ENCODE peak calls at places on chromosomes 13 and 19, in four cellular contexts. T, V, K and F are unnamed samples.

GRCh38 chr19:37303591-37304171 is 67.2 kb upstream of the ZNF527 start:
- DNase-seq in T (no peak), V (no peak), K (no peak), F (no peak)

GRCh38 chr13:109569938-109570711 is 216.3 kb downstream of the IRS2 start:
- DNase-seq in T (no peak), V (peak; percentile 19), K (no peak), F (peak; percentile 81)

GRCh38 chr19:46980756-46981155 is 38.9 kb upstream of the NPAS1 start:
- DNase-seq in T (no peak), V (no peak), K (no peak), F (no peak)

GRCh38 chr13:112826565-112826964 is 136.7 kb downstream of the ATP11A start:
- DNase-seq in T (no peak), V (no peak), K (no peak), F (no peak)

GRCh38 chr13:98482476-98483444 is 94.1 kb downstream of the STK24 start:
- DNase-seq in T (no peak), V (peak; percentile 59), K (no peak), F (no peak)

GRCh38 chr19:40191836-40192646 is 815 bp downstream of the MAP3K10 start:
- DNase-seq in T (no peak), V (peak; percentile 37), K (no peak), F (no peak)

GRCh38 chr13:21333186-21333585 is 125.9 kb downstream of the ZDHHC20 start:
- DNase-seq in T (no peak), V (no peak), K (no peak), F (no peak)

GRCh38 chr19:53907193-53907581 is 1.9 kb upstream of the CACNG7 start:
- DNase-seq in T (no peak), V (no peak), K (no peak), F (no peak)

GRCh38 chr19:21498651-21499050 is 6.8 kb upstream of the ZNF429 start:
- DNase-seq in T (no peak), V (no peak), K (no peak), F (no peak)

GRCh38 chr19:39408392-39409206 is 2.0 kb downstream of the ZFP36 start:
- DNase-seq in T (no peak), V (no peak), K (no peak), F (no peak)

GRCh38 chr19:45568732-45569131 is 15.9 kb downstream of the OPA3 start:
- DNase-seq in T (no peak), V (no peak), K (no peak), F (no peak)

GRCh38 chr13:113666951-113667701 is at the start of gene GRK1:
- DNase-seq in T (no peak), V (no peak), K (peak; percentile 28), F (no peak)

GRCh38 chr13:99981115-99982020 is at the start of gene ZIC2:
- DNase-seq in T (no peak), V (peak; percentile 96), K (no peak), F (no peak)

GRCh38 chr13:22121340-22121739 is 450.5 kb downstream of the FGF9 start:
- DNase-seq in T (no peak), V (no peak), K (no peak), F (no peak)

GRCh38 chr13:50626031-50626643 is 217.4 kb downstream of the DLEU7 start:
- DNase-seq in T (no peak), V (peak; percentile 76), K (no peak), F (no peak)

GRCh38 chr13:46041335-46041934 is 11.1 kb downstream of the ZC3H13 start:
- DNase-seq in T (no peak), V (no peak), K (no peak), F (no peak)

GRCh38 chr13:73140804-73141203 is 82.0 kb downstream of the KLF5 start:
- DNase-seq in T (no peak), V (no peak), K (no peak), F (no peak)

GRCh38 chr19:50475101-50475568 is 1.2 kb upstream of the EMC10 start:
- DNase-seq in T (no peak), V (no peak), K (no peak), F (no peak)

GRCh38 chr13:111665691-111666095 is 345.3 kb downstream of the TEX29 start:
- DNase-seq in T (no peak), V (no peak), K (no peak), F (no peak)

GRCh38 chr13:98252931-98253470 is 75.9 kb upstream of the RNF113B start:
- DNase-seq in T (no peak), V (no peak), K (peak; percentile 53), F (no peak)

GRCh38 chr19:48735031-48735615 is 5.3 kb downstream of the RASIP1 start:
- DNase-seq in T (no peak), V (peak; percentile 44), K (peak; percentile 86), F (no peak)

GRCh38 chr13:34886987-34887386 is 55.1 kb upstream of the NBEA start:
- DNase-seq in T (no peak), V (no peak), K (no peak), F (no peak)

GRCh38 chr19:48619692-48620565 is 623 bp downstream of the SPHK2 start:
- DNase-seq in T (no peak), V (no peak), K (no peak), F (no peak)

GRCh38 chr13:113642563-113642962 is 15.4 kb downstream of the ATP4B start:
- DNase-seq in T (no peak), V (no peak), K (no peak), F (no peak)

GRCh38 chr13:51222510-51223283 is 499 bp downstream of the FAM124A start:
- DNase-seq in T (no peak), V (peak; percentile 26), K (no peak), F (no peak)

GRCh38 chr13:48156466-48156865 is 61.6 kb upstream of the MED4 start:
- DNase-seq in T (no peak), V (peak; percentile 77), K (no peak), F (no peak)

GRCh38 chr13:73412933-73413332 is 354.1 kb downstream of the KLF5 start:
- DNase-seq in T (no peak), V (no peak), K (no peak), F (no peak)

GRCh38 chr13:59337070-59337469 is 826.7 kb downstream of the DIAPH3 start:
- DNase-seq in T (no peak), V (peak; percentile 43), K (no peak), F (no peak)

GRCh38 chr19:54339646-54340358 is 840 bp upstream of the LILRA4 start:
- DNase-seq in T (no peak), V (peak; percentile 82), K (no peak), F (no peak)

GRCh38 chr13:113904411-113904810 is 40.5 kb upstream of the GAS6 start:
- DNase-seq in T (no peak), V (peak; percentile 53), K (no peak), F (no peak)

GRCh38 chr13:111604087-111604486 is 283.6 kb downstream of the TEX29 start:
- DNase-seq in T (no peak), V (no peak), K (no peak), F (no peak)

GRCh38 chr13:102693250-102693649 is 1.6 kb downstream of the METTL21C start:
- DNase-seq in T (no peak), V (no peak), K (no peak), F (no peak)

GRCh38 chr13:21203132-21203531 is 26.7 kb downstream of the MRPL57 start:
- DNase-seq in T (no peak), V (no peak), K (no peak), F (peak; percentile 46)

GRCh38 chr19:48393196-48393558 is 291 bp upstream of the GRIN2D start:
- DNase-seq in T (no peak), V (no peak), K (no peak), F (no peak)

GRCh38 chr19:35455616-35456201 is 7.7 kb downstream of the FFAR2 start:
- DNase-seq in T (no peak), V (no peak), K (no peak), F (no peak)

GRCh38 chr19:31119951-31120690 is 229.1 kb downstream of the TSHZ3 start:
- DNase-seq in T (no peak), V (no peak), K (no peak), F (no peak)

GRCh38 chr13:105897575-105897974 is 637.9 kb downstream of the EFNB2 start:
- DNase-seq in T (no peak), V (no peak), K (no peak), F (no peak)
- H3K4me3 ChIP-seq in T (no peak overlapping the region), V (no peak overlapping the region), K (no peak overlapping the region), F (no peak overlapping the region)

GRCh38 chr19:13959962-13960862 is 7.9 kb downstream of the DCAF15 start:
- DNase-seq in T (no peak), V (peak; percentile 31), K (no peak), F (no peak)
- TF ChIP-seq CTCF in T (peak; percentile 30), V (peak; percentile 17), K (no peak), F (no peak)

DNA sequence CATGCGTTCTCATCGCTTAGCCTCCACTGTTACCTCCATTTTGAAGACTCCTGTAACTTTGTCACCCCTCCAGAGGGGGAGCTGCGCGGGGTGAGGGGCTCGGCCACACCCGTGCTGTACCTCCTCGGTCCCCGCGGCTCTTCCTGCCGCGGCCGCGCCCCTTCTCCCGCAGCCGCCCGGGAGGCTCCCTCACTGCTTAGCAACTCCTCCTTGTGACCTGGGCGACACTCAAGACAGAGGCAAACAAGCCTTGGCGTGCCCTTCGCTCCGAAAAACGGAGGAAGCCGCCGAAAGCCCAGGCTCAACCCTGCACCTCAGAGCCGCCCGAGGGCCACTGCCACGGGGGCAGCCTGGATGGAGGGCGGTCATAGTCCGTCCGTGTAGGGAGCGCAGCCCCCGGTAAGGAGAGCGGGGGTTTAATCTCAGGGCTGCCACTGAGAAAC is 494.3 kb downstream of the FOXO1 start:
- DNase-seq in T (no peak), V (no peak), K (no peak), F (no peak)
- H3K4me3 ChIP-seq in T (no peak overlapping the region), V (no peak overlapping the region), K (no peak overlapping the region), F (no peak overlapping the region)

DNA sequence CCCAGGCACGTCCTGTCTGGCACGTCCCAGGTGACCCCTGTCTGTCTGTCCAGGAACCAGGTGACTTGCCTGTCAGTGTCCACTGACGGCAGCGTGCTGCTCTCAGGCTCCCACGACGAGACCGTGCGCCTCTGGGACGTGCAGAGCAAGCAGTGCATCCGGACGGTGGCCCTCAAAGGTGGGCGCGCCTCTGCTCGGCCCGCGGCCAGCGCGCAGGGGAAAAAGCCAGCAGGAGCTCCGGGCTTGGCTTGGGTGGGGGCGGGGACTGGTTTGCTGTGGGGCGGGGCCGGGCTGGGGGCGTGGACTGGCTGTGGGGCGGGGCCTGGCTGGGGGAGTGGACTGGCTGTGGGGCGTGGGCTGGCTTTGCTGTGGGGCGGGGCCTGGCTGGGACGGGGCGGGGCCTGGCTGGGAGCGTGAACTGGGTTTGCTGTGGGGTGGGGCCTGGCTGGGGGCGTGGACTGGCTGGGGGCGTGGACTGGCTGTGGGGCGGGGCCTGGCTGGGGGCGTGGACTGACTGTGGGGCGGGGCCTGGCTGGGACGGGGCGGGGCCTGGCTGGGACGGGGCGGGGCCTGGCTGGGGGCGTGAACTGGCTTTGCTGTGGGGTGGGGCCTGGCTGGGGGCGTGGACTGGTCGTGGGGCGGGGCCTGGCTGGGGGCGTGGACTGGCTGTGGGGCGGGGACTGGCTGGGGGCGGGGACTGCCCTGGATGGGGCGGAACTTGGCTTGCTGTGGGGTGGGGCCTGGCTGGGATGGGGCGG is 7.2 kb downstream of the WDR18 start:
- DNase-seq in T (no peak), V (peak; percentile 41), K (peak; percentile 78), F (no peak)
- TF ChIP-seq CTCF in T (no peak), V (no peak), K (no peak), F (no peak)

DNA sequence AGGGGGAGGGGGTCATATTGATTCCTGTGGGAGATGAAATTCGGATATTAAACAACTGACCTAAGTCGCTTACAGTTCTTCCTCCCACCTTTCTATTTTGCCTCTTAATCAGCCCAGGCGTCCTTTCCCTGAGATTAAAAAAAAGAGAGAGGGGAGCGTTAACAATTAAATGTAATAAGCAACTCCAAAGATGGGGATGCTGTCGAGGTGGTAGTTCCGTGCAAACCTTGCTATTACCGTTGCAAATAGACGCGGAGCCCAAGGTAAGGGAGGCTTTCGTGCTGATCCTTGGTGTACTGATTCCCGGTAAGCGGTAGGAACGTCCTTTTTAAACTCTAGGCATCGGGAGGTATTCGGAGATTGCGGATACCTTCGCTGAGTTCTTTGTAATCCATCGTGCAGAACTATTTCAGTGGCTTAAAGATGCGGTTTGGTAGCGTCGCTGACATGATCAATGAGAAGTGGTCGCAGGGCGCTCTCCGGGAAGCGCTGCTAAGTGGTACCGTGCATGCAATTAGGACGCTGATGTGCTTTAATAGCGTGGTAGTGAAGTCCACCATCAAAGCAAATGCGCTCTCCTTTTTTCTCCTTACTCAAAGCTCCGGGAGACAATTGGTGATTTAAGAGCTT is 3.1 kb downstream of the SLITRK5 start:
- DNase-seq in T (no peak), V (no peak), K (no peak), F (no peak)
- H3K4me3 ChIP-seq in T (no peak overlapping the region), V (no peak overlapping the region), K (no peak overlapping the region), F (no peak overlapping the region)